ENCODE peak calls at places on chromosome 5, in six cellular contexts. G is stimulated activated CD4-positive, alpha-beta T cell treated with anti-CD3 and anti-CD28 coated beads, Interleukin-1b, Interleukin-23, amount 100 ng/mL, for 1 hour; F is left kidney; N is ELF-1; C is A549; H is Calu3. Q is an unnamed sample.

GRCh38 chr5:172873513-172873912 is 39.5 kb downstream of the ERGIC1 start:
- DNase-seq in F (no peak), G (no peak), C (no peak), H (no peak), N (no peak), Q (no peak)

GRCh38 chr5:172919525-172920446 is 39.4 kb upstream of the RPL26L1 start:
- DNase-seq in C (no peak), G (no peak), N (no peak), F (no peak), H (no peak), Q (no peak)

GRCh38 chr5:38077652-38078051 is 180.7 kb upstream of the EGFLAM start:
- DNase-seq in F (no peak), N (no peak), C (no peak), H (no peak), G (no peak), Q (peak)

GRCh38 chr5:69217154-69217731 is 17.4 kb upstream of the CDK7 start:
- DNase-seq in G (peak), C (no peak), H (no peak), N (no peak), F (no peak), Q (peak)

GRCh38 chr5:138241688-138242547 is 28.8 kb upstream of the CDC23 start:
- DNase-seq in G (no peak), C (no peak), H (peak), N (peak), F (peak), Q (peak)

GRCh38 chr5:40841068-40841805 is at the start of gene CARD6:
- DNase-seq in C (peak), G (no peak), N (no peak), F (peak), H (peak), Q (peak)

GRCh38 chr5:96538831-96539250 is 105.8 kb upstream of the PCSK1 start:
- DNase-seq in N (no peak), G (no peak), C (peak), F (no peak), H (no peak), Q (no peak)

GRCh38 chr5:147966829-147967228 is 60.5 kb upstream of the C5orf46 start:
- DNase-seq in N (peak), H (no peak), F (no peak), G (no peak), C (no peak), Q (no peak)

GRCh38 chr5:80668016-80668969 is 13.5 kb upstream of the DHFR start:
- DNase-seq in H (peak), G (no peak), F (no peak), N (peak), C (no peak), Q (peak)

GRCh38 chr5:58496488-58496887 is 5.3 kb downstream of the GAPT start:
- DNase-seq in N (peak), F (no peak), C (no peak), H (no peak), G (no peak), Q (no peak)

GRCh38 chr5:75468593-75468992 is 42.8 kb downstream of the CERT1 start:
- DNase-seq in H (no peak), N (no peak), F (no peak), G (no peak), C (no peak), Q (no peak)

GRCh38 chr5:35785601-35786085 is 71.0 kb upstream of the IL7R start:
- DNase-seq in C (no peak), G (no peak), F (no peak), N (no peak), H (no peak), Q (no peak)

GRCh38 chr5:67451640-67452279 is 255.2 kb upstream of the CD180 start:
- DNase-seq in N (no peak), F (peak), G (no peak), H (no peak), C (no peak), Q (no peak)

GRCh38 chr5:6202615-6203365 is 175.6 kb downstream of the MED10 start:
- DNase-seq in N (peak), F (peak), C (peak), H (no peak), G (no peak), Q (no peak)

GRCh38 chr5:117888688-117889087 is 1099.7 kb downstream of the DTWD2 start:
- DNase-seq in H (no peak), C (no peak), G (no peak), N (no peak), F (no peak), Q (no peak)

GRCh38 chr5:174303437-174304045 is 258.0 kb downstream of the NSG2 start:
- DNase-seq in C (no peak), H (no peak), G (no peak), F (no peak), N (no peak), Q (no peak)

GRCh38 chr5:137022725-137023124 is 476.4 kb downstream of the SPOCK1 start:
- DNase-seq in H (no peak), N (no peak), C (no peak), G (no peak), F (no peak), Q (no peak)

GRCh38 chr5:131198625-131199024 is 27.9 kb downstream of the LYRM7 start:
- DNase-seq in C (no peak), H (no peak), N (no peak), F (no peak), G (no peak), Q (no peak)

GRCh38 chr5:96896285-96896711 is 20.0 kb downstream of the ERAP2 start:
- DNase-seq in H (no peak), C (no peak), F (no peak), N (no peak), G (no peak), Q (no peak)

GRCh38 chr5:168675883-168676408 is 96.8 kb upstream of the PANK3 start:
- DNase-seq in F (no peak), G (no peak), H (no peak), C (no peak), N (no peak), Q (no peak)

GRCh38 chr5:55773057-55773456 is 35.2 kb downstream of the DDX4 start:
- DNase-seq in N (no peak), H (peak), C (peak), F (no peak), G (no peak), Q (no peak)

GRCh38 chr5:92741906-92742305 is 839.1 kb downstream of the NR2F1-AS1 start:
- DNase-seq in F (no peak), G (no peak), C (no peak), N (no peak), H (no peak), Q (no peak)